ENCODE peak calls at places on chromosome 16, in nine cellular contexts. B, I, S, F, M, A, Y, H and R are unnamed samples. For H3K9me3, the result is how much of the 10 kb centered on the place peaks cover.

GRCh38 chr16:4392382-4393242 is 21.0 kb downstream of the VASN start:
- DNase-seq in B (no peak), Y (peak), I (peak), M (peak), A (no peak), F (peak), S (no peak), H (no peak), R (no peak)

GRCh38 chr16:67558859-67559258 is 3.5 kb upstream of the CTCF start:
- DNase-seq in Y (no peak), F (no peak), A (no peak), M (no peak), S (no peak), B (no peak), I (no peak), H (no peak), R (no peak)

GRCh38 chr16:69064164-69064563 is 41.3 kb upstream of the HAS3 start:
- DNase-seq in I (no peak), F (no peak), B (no peak), A (no peak), H (no peak), M (no peak), S (no peak), Y (no peak), R (no peak)

GRCh38 chr16:29028457-29029167 is 43.8 kb downstream of the LAT start:
- DNase-seq in M (no peak), Y (no peak), F (no peak), S (no peak), H (no peak), A (no peak), B (no peak), I (no peak), R (no peak)

GRCh38 chr16:20303012-20303411 is 24.3 kb downstream of the GP2 start:
- DNase-seq in H (no peak), B (no peak), S (no peak), A (no peak), F (no peak), M (no peak), I (no peak), Y (no peak), R (no peak)

GRCh38 chr16:55482056-55482455 is 3.1 kb downstream of the MMP2 start:
- DNase-seq in H (no peak), F (no peak), I (no peak), B (no peak), A (no peak), S (no peak), Y (no peak), M (no peak), R (no peak)

GRCh38 chr16:1259760-1260068 is 3.8 kb downstream of the TPSD1 start:
- DNase-seq in F (no peak), H (no peak), A (no peak), S (no peak), I (no peak), B (no peak), Y (no peak), M (no peak), R (no peak)

GRCh38 chr16:12815361-12815760 is 11.7 kb upstream of the CPPED1 start:
- DNase-seq in I (no peak), Y (no peak), M (no peak), B (no peak), F (no peak), H (no peak), S (no peak), A (no peak), R (no peak)

GRCh38 chr16:11283820-11284248 is 2.7 kb upstream of the PRM1 start:
- DNase-seq in A (no peak), H (no peak), B (no peak), S (no peak), Y (peak), M (no peak), I (no peak), F (no peak), R (no peak)

GRCh38 chr16:13919330-13919682 is 648 bp upstream of the ERCC4 start:
- DNase-seq in B (no peak), A (peak), M (no peak), H (no peak), S (no peak), Y (no peak), I (peak), F (no peak), R (no peak)

GRCh38 chr16:17133851-17134250 is 336.9 kb downstream of the XYLT1 start:
- DNase-seq in M (no peak), S (no peak), H (no peak), Y (no peak), F (no peak), A (no peak), I (no peak), B (no peak), R (no peak)

GRCh38 chr16:15523092-15523541 is 88.7 kb downstream of the BMERB1 start:
- DNase-seq in H (peak), Y (peak), S (peak), A (peak), F (no peak), I (no peak), B (no peak), M (no peak), R (no peak)

GRCh38 chr16:35752012-35752772 is 2292.8 kb downstream of the TP53TG3F start:
- DNase-seq in B (no peak), I (no peak), F (no peak), Y (no peak), H (no peak), M (no peak), S (no peak), A (no peak), R (no peak)
- H3K9me3 ChIP-seq in B (under half), I (under half), F (half or more), Y (under half), H (under half), M (under half), S (under half), A (under half), R (under half)

GRCh38 chr16:35743101-35743692 is 2283.8 kb downstream of the TP53TG3F start:
- DNase-seq in F (no peak), M (no peak), A (no peak), Y (no peak), S (no peak), I (no peak), B (no peak), H (no peak), R (no peak)

GRCh38 chr16:35745191-35745590 is 2285.8 kb downstream of the TP53TG3F start:
- DNase-seq in I (no peak), H (no peak), B (no peak), A (no peak), F (no peak), M (no peak), S (no peak), Y (no peak), R (no peak)

GRCh38 chr16:35745821-35746248 is 2286.4 kb downstream of the TP53TG3F start:
- DNase-seq in I (no peak), F (no peak), H (no peak), B (no peak), Y (no peak), A (no peak), M (no peak), S (no peak), R (no peak)

GRCh38 chr16:35744716-35745115 is 2285.3 kb downstream of the TP53TG3F start:
- DNase-seq in S (no peak), M (no peak), H (no peak), Y (no peak), F (no peak), A (no peak), I (no peak), B (no peak), R (no peak)

DNA sequence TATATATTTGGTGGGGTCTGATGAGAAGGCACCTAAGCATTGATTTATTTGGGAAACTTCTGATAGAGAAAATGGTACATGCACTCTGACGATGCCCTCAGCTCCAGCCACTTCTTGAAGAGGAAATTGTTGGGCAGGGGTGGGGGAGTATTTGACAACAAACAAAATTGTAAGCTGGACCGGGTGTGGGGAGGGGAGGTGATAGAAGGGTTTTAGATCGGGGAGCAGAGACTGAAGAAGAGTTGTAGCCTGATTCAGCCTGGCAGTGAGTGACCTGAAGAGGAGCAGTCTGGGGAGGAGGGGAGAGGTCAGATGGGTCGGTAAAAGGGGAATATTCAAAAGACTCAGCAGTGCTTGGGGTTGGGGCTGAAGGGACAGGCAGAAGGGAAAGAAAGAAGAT is 2284.7 kb downstream of the TP53TG3F start:
- DNase-seq in A (no peak), B (no peak), S (no peak), I (no peak), H (no peak), F (no peak), Y (no peak), M (no peak), R (no peak)
- H3K9me3 ChIP-seq in A (under half), B (under half), S (under half), I (under half), H (under half), F (under half), Y (under half), M (under half), R (under half)

GRCh38 chr16:88678224-88678979 is 7.9 kb downstream of the SNAI3 start:
- DNase-seq in H (no peak), F (no peak), S (no peak), I (peak), A (no peak), M (no peak), Y (no peak), B (no peak), R (no peak)

GRCh38 chr16:88681709-88682451 is 4.4 kb downstream of the SNAI3 start:
- DNase-seq in H (peak), Y (peak), F (no peak), A (peak), I (no peak), M (peak), S (no peak), B (no peak), R (no peak)

GRCh38 chr16:88681084-88681680 is 5.1 kb downstream of the SNAI3 start:
- DNase-seq in M (no peak), Y (no peak), H (no peak), S (no peak), A (peak), I (no peak), B (no peak), F (no peak), R (no peak)

GRCh38 chr16:88677721-88678120 is 8.6 kb downstream of the SNAI3 start:
- DNase-seq in B (no peak), I (no peak), Y (no peak), H (no peak), A (no peak), M (no peak), F (no peak), S (no peak), R (no peak)

GRCh38 chr16:88680554-88681083 is 5.7 kb downstream of the SNAI3 start:
- DNase-seq in S (no peak), F (no peak), M (no peak), B (no peak), A (no peak), I (no peak), Y (no peak), H (no peak), R (no peak)
- H3K9me3 ChIP-seq in S (under half), F (under half), M (under half), B (under half), A (under half), I (under half), Y (under half), H (under half), R (under half)

GRCh38 chr16:31842864-31843263 is 30.7 kb upstream of the ZNF267 start:
- DNase-seq in S (no peak), I (no peak), A (no peak), Y (no peak), H (no peak), B (no peak), M (no peak), F (no peak), R (no peak)
- H3K9me3 ChIP-seq in S (under half), I (under half), A (under half), Y (under half), H (under half), B (under half), M (under half), F (under half), R (under half)

DNA sequence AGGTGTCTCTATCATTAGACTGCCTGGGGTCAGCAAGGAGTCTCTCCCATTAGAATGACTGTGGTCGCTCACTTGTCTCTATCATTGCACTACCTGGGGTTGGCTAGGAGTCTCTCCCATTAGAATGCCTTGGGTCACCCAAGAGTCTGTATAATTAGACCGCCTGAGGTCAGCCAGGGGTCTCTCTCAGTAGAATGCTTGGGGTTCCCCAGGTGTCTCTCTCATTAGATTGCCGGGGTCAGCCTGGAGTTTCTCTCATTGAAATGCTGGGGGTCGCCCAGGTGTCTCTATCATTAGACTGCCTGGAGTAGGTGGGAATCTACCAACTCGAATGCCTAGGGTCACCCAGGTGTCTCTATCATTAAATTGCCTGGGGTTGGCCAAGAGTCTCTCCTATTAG is 2231.6 kb downstream of the TP53TG3F start:
- DNase-seq in B (no peak), A (no peak), F (no peak), M (no peak), I (no peak), S (no peak), H (no peak), Y (no peak), R (no peak)
- H3K9me3 ChIP-seq in B (under half), A (under half), F (half or more), M (half or more), I (half or more), S (under half), H (under half), Y (under half), R (under half)

GRCh38 chr16:35575432-35575821 is 2116.0 kb downstream of the TP53TG3F start:
- DNase-seq in B (no peak), F (no peak), M (no peak), H (no peak), Y (no peak), I (no peak), A (no peak), S (no peak), R (no peak)
- H3K9me3 ChIP-seq in B (under half), F (half or more), M (under half), H (under half), Y (under half), I (under half), A (under half), S (under half), R (under half)

GRCh38 chr16:85345129-85345639 is 232.9 kb upstream of the CIBAR2 start:
- DNase-seq in B (no peak), I (no peak), A (no peak), F (no peak), Y (no peak), S (no peak), M (no peak), H (no peak), R (no peak)
- H3K9me3 ChIP-seq in B (under half), I (under half), A (under half), F (under half), Y (under half), S (under half), M (under half), H (under half), R (under half)

GRCh38 chr16:72173997-72174396 is 2.0 kb upstream of the PMFBP1 start:
- DNase-seq in S (no peak), Y (no peak), F (no peak), B (no peak), I (no peak), H (no peak), A (no peak), M (no peak), R (no peak)

GRCh38 chr16:72179592-72179991 is 7.6 kb upstream of the PMFBP1 start:
- DNase-seq in I (no peak), S (no peak), B (no peak), M (no peak), Y (no peak), F (no peak), A (no peak), H (no peak), R (no peak)

GRCh38 chr16:72169708-72170107 is 2.2 kb downstream of the PMFBP1 start:
- DNase-seq in M (no peak), B (no peak), F (no peak), S (no peak), A (no peak), I (no peak), Y (no peak), H (no peak), R (no peak)

GRCh38 chr16:72172105-72173034 is at the start of gene PMFBP1:
- DNase-seq in I (peak), H (no peak), M (no peak), B (peak), S (no peak), F (peak), A (peak), Y (peak), R (no peak)

DNA sequence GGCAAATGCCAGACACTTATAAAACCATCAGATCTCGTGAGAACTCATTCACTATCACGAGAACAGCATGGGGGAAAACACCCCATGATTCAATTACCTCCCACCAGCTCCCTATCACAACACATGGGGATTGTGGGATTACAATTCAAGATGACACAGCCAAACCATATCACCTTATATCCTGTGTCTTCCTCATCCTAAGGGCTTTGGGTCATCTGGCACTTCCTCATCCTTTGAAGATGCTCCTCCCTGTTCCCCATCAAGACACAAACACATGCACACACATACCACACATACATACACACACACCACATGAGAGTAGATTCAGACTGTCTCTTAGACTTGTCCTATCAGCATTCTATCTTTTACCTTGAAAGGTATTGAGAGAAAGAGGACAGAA is 2.8 kb upstream of the PMFBP1 start:
- DNase-seq in S (no peak), M (no peak), I (no peak), A (no peak), H (no peak), B (no peak), F (no peak), Y (no peak), R (no peak)
- H3K9me3 ChIP-seq in S (under half), M (under half), I (under half), A (under half), H (under half), B (under half), F (under half), Y (under half), R (under half)

DNA sequence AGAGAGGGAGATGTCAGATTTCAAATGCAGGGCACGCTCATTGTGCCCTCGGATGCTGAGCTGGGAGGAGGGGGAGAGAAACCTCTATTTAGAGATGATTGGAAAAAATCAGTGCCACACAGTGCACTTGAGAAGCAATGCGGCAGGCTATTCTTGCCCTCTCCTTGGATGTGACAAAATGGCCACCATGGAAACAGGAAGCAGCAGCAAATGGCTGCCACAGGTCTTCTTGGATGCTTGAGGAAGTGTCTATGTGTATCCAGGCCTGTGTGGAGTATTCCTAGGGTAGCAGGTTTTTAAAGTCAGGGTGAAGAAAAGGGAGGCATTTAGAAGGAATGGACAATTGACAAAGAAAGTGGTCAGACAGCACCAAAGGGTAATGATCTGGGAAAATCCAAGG is 340.1 kb upstream of the ZFHX3 start:
- DNase-seq in M (no peak), S (no peak), Y (no peak), F (no peak), H (no peak), A (no peak), I (no peak), B (no peak), R (no peak)
- H3K9me3 ChIP-seq in M (under half), S (under half), Y (under half), F (under half), H (under half), A (under half), I (under half), B (under half), R (under half)

DNA sequence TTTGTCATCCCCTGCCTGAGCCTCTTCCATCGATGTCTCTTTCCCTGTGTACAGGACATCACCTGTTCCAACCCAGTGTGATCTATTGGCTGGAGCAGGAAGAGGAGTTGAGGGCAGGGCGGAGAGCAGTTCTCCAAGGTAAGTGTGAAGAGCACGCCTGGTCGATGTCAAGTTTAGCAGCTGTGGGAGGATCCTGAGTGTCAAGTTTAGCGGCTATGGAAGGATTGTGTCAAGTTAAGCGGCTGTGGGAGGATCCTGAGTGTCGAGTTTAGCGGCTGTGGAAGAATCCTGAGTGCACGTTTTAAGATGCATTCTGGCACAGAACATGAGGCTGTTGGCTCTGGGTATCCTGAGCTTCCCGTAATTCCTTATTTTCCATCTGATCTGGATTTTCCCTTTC is 7.2 kb downstream of the ZNF778 start:
- DNase-seq in M (no peak), F (no peak), I (no peak), B (no peak), A (no peak), H (no peak), Y (no peak), S (no peak), R (no peak)
- H3K9me3 ChIP-seq in M (under half), F (under half), I (under half), B (under half), A (under half), H (under half), Y (under half), S (under half), R (under half)